ENCODE peak calls at places on chromosomes 2 and 18, in eight cellular contexts. T is fibroblast of lung, H is heart left ventricle, B is endothelial cell, V is lower lobe of right lung, P is uterus, E is thoracic aorta, I is ascending aorta. A is an unnamed sample.

GRCh38 chr2:126788113-126788512 is 110.6 kb upstream of the TEX51 start:
- DNase-seq in E (no peak), P (no peak), I (no peak), V (no peak), B (no peak), H (no peak), T (no peak), A (no peak)

GRCh38 chr2:232891621-232892071 is 21.6 kb downstream of the SNORC start:
- DNase-seq in B (no peak), V (no peak), T (no peak), H (no peak), P (no peak), E (no peak), I (no peak), A (no peak)

GRCh38 chr18:62881509-62882016 is 166.2 kb downstream of the PHLPP1 start:
- DNase-seq in E (no peak), H (no peak), V (no peak), T (peak), P (no peak), I (no peak), B (no peak), A (no peak)

GRCh38 chr18:28359177-28359576 is 182.2 kb upstream of the CDH2 start:
- DNase-seq in V (no peak), E (no peak), I (no peak), B (no peak), P (no peak), T (no peak), H (no peak), A (no peak)

GRCh38 chr2:101349893-101350662 is 37.2 kb downstream of the CREG2 start:
- DNase-seq in I (no peak), E (no peak), H (no peak), V (no peak), T (peak), B (peak), P (no peak), A (no peak)

GRCh38 chr2:28810384-28811285 is at the start of gene SPDYA:
- DNase-seq in V (peak), E (peak), B (peak), I (peak), H (peak), P (peak), T (peak), A (peak)

GRCh38 chr2:120765911-120766757 is 30.5 kb downstream of the GLI2 start:
- DNase-seq in E (peak), P (peak), V (peak), H (peak), I (no peak), T (peak), B (no peak), A (no peak)

GRCh38 chr2:168216351-168217005 is 30.9 kb downstream of the STK39 start:
- DNase-seq in T (no peak), I (no peak), B (no peak), H (no peak), V (no peak), E (no peak), P (no peak), A (no peak)

GRCh38 chr2:134957477-134957876 is 38.9 kb downstream of the CCNT2 start:
- DNase-seq in V (no peak), I (no peak), T (no peak), P (no peak), E (no peak), B (no peak), H (no peak), A (no peak)

GRCh38 chr18:51235011-51235789 is 37.7 kb upstream of the MEX3C start:
- DNase-seq in H (no peak), E (no peak), P (no peak), T (no peak), V (no peak), B (no peak), I (no peak), A (no peak)

GRCh38 chr18:1050012-1050657 is 145.5 kb downstream of the ADCYAP1 start:
- DNase-seq in T (no peak), V (no peak), E (no peak), I (no peak), H (no peak), P (no peak), B (no peak), A (no peak)

GRCh38 chr2:102053096-102053495 is 61.3 kb downstream of the IL1R2 start:
- DNase-seq in I (no peak), T (no peak), P (no peak), B (no peak), E (no peak), H (no peak), V (peak), A (no peak)

GRCh38 chr2:12428324-12428723 is 288.4 kb upstream of the TRIB2 start:
- DNase-seq in P (no peak), I (no peak), H (no peak), V (no peak), E (no peak), B (no peak), T (peak), A (no peak)

GRCh38 chr2:231204581-231204980 is 6.2 kb downstream of the ARMC9 start:
- DNase-seq in V (no peak), E (no peak), T (no peak), I (no peak), H (no peak), P (no peak), B (no peak), A (no peak)

GRCh38 chr2:234275515-234275914 is 221.4 kb downstream of the ARL4C start:
- DNase-seq in I (no peak), P (no peak), E (no peak), H (no peak), B (no peak), V (no peak), T (no peak), A (no peak)

GRCh38 chr2:237471457-237472186 is 15.4 kb upstream of the MLPH start:
- DNase-seq in T (peak), B (peak), E (no peak), I (no peak), P (no peak), H (no peak), V (peak), A (peak)

GRCh38 chr2:187842978-187843847 is 289.0 kb upstream of the TFPI start:
- DNase-seq in H (no peak), I (no peak), V (no peak), B (peak), E (no peak), P (no peak), T (peak), A (peak)

GRCh38 chr18:3836937-3837336 is 387.0 kb downstream of the TGIF1 start:
- DNase-seq in H (no peak), I (no peak), V (no peak), T (no peak), B (no peak), E (no peak), P (no peak), A (no peak)

GRCh38 chr2:241321033-241321432 is 5.3 kb downstream of the SEPTIN2 start:
- DNase-seq in I (no peak), V (no peak), B (no peak), H (no peak), T (no peak), P (no peak), E (no peak), A (no peak)

GRCh38 chr2:16238001-16238755 is 297.8 kb downstream of the MYCN start:
- DNase-seq in H (no peak), T (no peak), I (no peak), B (no peak), P (no peak), V (no peak), E (no peak), A (no peak)

GRCh38 chr2:124286089-124286783 is 261.1 kb downstream of the CNTNAP5 start:
- DNase-seq in T (no peak), I (no peak), P (no peak), H (no peak), E (no peak), B (no peak), V (no peak), A (no peak)

GRCh38 chr2:8889978-8890377 is 52.6 kb upstream of the KIDINS220 start:
- DNase-seq in P (no peak), H (no peak), B (no peak), I (no peak), V (no peak), T (no peak), E (no peak), A (no peak)

GRCh38 chr2:217994776-217995274 is 8.0 kb downstream of the TNS1 start:
- DNase-seq in B (no peak), E (no peak), T (peak), I (no peak), H (no peak), V (no peak), P (no peak), A (no peak)

GRCh38 chr2:36696533-36696932 is at the start of gene VIT:
- DNase-seq in E (no peak), B (no peak), H (no peak), T (peak), P (no peak), I (no peak), V (no peak), A (no peak)

GRCh38 chr2:26612522-26613240 is 28.5 kb downstream of the CIB4 start:
- DNase-seq in V (no peak), T (no peak), B (no peak), H (peak), I (no peak), E (no peak), P (no peak), A (no peak)

GRCh38 chr2:42009657-42010580 is 37.9 kb upstream of the PKDCC start:
- DNase-seq in P (no peak), H (no peak), E (no peak), V (no peak), B (no peak), I (no peak), T (no peak), A (no peak)

GRCh38 chr2:42013409-42013808 is 34.4 kb upstream of the PKDCC start:
- DNase-seq in H (no peak), I (no peak), P (no peak), T (no peak), B (no peak), V (no peak), E (no peak), A (no peak)

GRCh38 chr2:42010743-42011298 is 37.0 kb upstream of the PKDCC start:
- DNase-seq in H (no peak), P (no peak), B (no peak), T (peak), E (no peak), V (no peak), I (no peak), A (no peak)

GRCh38 chr2:42012137-42012536 is 35.7 kb upstream of the PKDCC start:
- DNase-seq in H (no peak), V (no peak), P (no peak), B (no peak), T (no peak), I (no peak), E (no peak), A (no peak)

GRCh38 chr2:42012651-42013050 is 35.2 kb upstream of the PKDCC start:
- DNase-seq in V (no peak), T (no peak), E (no peak), H (no peak), P (no peak), B (no peak), I (no peak), A (no peak)
- TF ChIP-seq CTCF in V (no peak), T (no peak), E (no peak), H (no peak), P (no peak), B (no peak), I (no peak), A (no peak)

GRCh38 chr18:69759046-69759445 is 188.6 kb downstream of the CD226 start:
- DNase-seq in H (no peak), V (no peak), E (no peak), T (no peak), B (no peak), P (no peak), I (no peak), A (no peak)

GRCh38 chr18:69758458-69758857 is 189.2 kb downstream of the CD226 start:
- DNase-seq in B (no peak), I (no peak), V (no peak), P (no peak), T (peak), H (no peak), E (no peak), A (no peak)

GRCh38 chr18:69755041-69755440 is 192.6 kb downstream of the CD226 start:
- DNase-seq in I (no peak), V (no peak), E (no peak), B (no peak), H (no peak), P (no peak), T (no peak), A (no peak)

GRCh38 chr18:69755856-69756496 is 191.7 kb downstream of the CD226 start:
- DNase-seq in E (no peak), B (no peak), I (no peak), V (no peak), T (no peak), H (no peak), P (no peak), A (no peak)

GRCh38 chr18:69757733-69758132 is 189.9 kb downstream of the CD226 start:
- DNase-seq in T (peak), I (no peak), E (no peak), V (no peak), H (no peak), P (no peak), B (no peak), A (no peak)
- TF ChIP-seq CTCF in T (no peak), I (no peak), E (no peak), V (no peak), H (no peak), P (no peak), B (no peak), A (no peak)

GRCh38 chr2:45494978-45495293 is 116.1 kb downstream of the SRBD1 start:
- DNase-seq in H (no peak), P (no peak), V (no peak), E (no peak), T (no peak), I (no peak), B (no peak), A (no peak)
- TF ChIP-seq CTCF in H (no peak), P (no peak), V (no peak), E (no peak), T (no peak), I (no peak), B (peak), A (no peak)

GRCh38 chr2:3827673-3828575 is 124.5 kb downstream of the DCDC2C start:
- DNase-seq in H (no peak), P (no peak), I (no peak), E (no peak), T (peak), V (no peak), B (peak), A (peak)
- TF ChIP-seq CTCF in H (peak), P (no peak), I (peak), E (peak), T (peak), V (peak), B (peak), A (peak)

DNA sequence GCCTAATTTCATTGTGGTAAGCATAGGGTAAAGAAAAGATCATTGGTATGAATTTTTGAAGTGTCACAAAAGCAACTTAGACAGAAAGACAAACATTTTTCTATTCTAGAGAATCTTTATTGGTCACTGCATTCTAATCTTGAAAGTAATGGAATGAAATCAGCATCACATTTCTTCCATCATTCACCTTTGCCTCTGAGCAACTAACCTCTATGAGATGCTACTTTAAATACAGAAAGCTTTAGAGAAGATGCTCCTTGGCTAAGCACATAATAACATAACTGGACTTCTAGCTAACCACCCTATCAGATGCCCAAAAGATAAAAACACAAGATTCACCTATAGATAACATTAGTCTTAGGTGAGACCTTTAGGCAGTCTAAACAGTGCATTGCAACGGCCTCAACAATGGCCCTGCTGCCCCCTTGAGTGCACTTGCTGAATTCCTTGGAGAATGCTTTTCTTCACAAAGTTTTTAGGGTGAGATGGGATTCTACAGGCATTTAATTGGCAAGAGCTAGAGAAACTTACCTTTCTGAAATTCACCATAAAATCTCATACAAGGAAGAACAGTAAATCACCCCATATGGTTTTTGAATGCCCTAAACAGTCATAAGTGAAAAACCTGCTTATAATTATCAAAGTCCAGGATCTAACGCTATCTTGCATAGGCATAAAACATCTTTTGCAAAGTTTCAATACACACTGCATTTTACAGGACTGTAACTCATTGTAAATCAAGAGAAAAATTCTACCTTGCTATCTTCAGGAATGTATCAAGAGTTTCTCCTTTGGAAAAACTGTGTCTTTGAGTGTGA is 791.3 kb upstream of the CHAC2 start:
- DNase-seq in H (no peak), V (no peak), P (no peak), T (peak), B (peak), I (no peak), E (no peak), A (peak)
- TF ChIP-seq CTCF in H (peak), V (peak), P (no peak), T (peak), B (peak), I (peak), E (no peak), A (peak)

GRCh38 chr2:72193723-72194122 is 46.1 kb upstream of the CYP26B1 start:
- DNase-seq in V (no peak), B (no peak), P (no peak), E (no peak), H (no peak), T (no peak), I (no peak), A (no peak)

GRCh38 chr2:72204156-72204781 is 56.6 kb upstream of the CYP26B1 start:
- DNase-seq in P (no peak), V (no peak), E (no peak), H (no peak), B (no peak), I (no peak), T (peak), A (no peak)

DNA sequence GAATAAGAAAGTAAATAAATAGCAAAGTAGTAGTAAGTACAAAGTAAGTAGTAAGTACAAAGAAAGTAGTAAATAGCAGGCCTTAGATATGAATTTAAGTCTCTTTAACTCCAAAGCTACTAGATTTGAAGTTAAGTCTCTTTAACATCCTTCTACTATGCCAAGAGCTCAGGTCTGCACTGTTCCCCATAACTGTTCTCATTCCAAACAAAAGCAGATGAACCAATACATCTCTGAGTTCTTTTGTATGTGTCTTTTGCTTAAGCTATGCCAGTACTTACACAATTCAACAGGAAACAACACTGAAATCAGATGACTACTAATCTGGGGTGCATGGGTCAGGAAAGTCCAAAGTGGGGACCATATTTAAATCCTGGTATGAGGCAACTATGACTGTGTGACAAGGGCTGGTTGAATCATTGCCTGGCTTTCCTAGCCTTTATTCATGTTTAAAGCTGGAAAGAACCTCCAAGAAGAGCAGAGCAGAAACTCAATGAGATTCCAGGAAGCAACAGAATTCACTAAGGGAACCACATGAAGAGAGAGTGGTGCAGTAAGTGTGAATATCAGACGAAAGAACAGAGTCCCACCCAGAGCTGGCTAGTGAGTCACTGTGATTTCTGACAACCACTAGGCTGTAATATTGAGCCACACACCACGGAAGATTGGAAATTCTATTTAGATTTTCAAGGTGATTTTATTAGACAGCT is 51.0 kb upstream of the CYP26B1 start:
- DNase-seq in T (peak), H (no peak), B (no peak), E (no peak), V (no peak), I (no peak), P (no peak), A (no peak)
- TF ChIP-seq CTCF in T (peak), H (no peak), B (no peak), E (no peak), V (no peak), I (no peak), P (no peak), A (no peak)

GRCh38 chr18:74291771-74292540 is at the start of gene CYB5A:
- DNase-seq in H (peak), I (peak), V (peak), E (peak), P (peak), T (peak), B (peak), A (peak)

GRCh38 chr18:74290831-74291770 is 662 bp downstream of the CYB5A start:
- DNase-seq in P (peak), I (no peak), V (peak), T (no peak), E (no peak), H (no peak), B (no peak), A (no peak)

GRCh38 chr18:74294526-74294925 is 2.8 kb upstream of the CYB5A start:
- DNase-seq in V (no peak), P (peak), I (no peak), H (no peak), T (no peak), E (no peak), B (no peak), A (no peak)

GRCh38 chr18:74289946-74290478 is 1.8 kb downstream of the CYB5A start:
- DNase-seq in I (no peak), T (no peak), B (no peak), H (no peak), P (no peak), V (no peak), E (no peak), A (no peak)

GRCh38 chr18:74292541-74292858 is 737 bp upstream of the CYB5A start:
- DNase-seq in I (no peak), P (no peak), E (no peak), B (no peak), T (no peak), H (no peak), V (no peak), A (no peak)
- TF ChIP-seq CTCF in I (no peak), P (no peak), E (no peak), B (no peak), T (no peak), H (no peak), V (no peak), A (no peak)

A was measured in neural crest cell.